ENCODE peak calls at places on chromosomes 16 and 17, in ten cellular contexts. B is tibial nerve; X is ovary; W is effector memory CD4-positive, alpha-beta T cell; N is naive thymus-derived CD4-positive, alpha-beta T cell; J is NT2/D1; F is right lobe of liver; U is aorta; T is suprapubic skin; M is MM.1S. S is an unnamed sample. For H3K4me1, the result is how much of the 10 kb centered on the place peaks cover.

GRCh38 chr16:75114946-75115825 is 1.4 kb downstream of the LDHD start:
- DNase-seq in M (no peak), B (no peak), U (peak), X (no peak), W (no peak), J (no peak), T (no peak), F (peak), N (no peak), S (no peak)

GRCh38 chr17:81200695-81201580 is 21.8 kb downstream of the CEP131 start:
- DNase-seq in X (no peak), N (no peak), J (peak), M (peak), W (no peak), F (no peak), U (peak), B (peak), T (no peak), S (peak)

GRCh38 chr17:44970136-44970737 is 2.1 kb upstream of the C1QL1 start:
- DNase-seq in M (no peak), U (peak), F (no peak), X (peak), T (no peak), W (no peak), N (peak), B (no peak), J (no peak), S (peak)

GRCh38 chr17:48382989-48383388 is 47.0 kb downstream of the SKAP1 start:
- DNase-seq in N (no peak), B (no peak), M (no peak), J (no peak), F (no peak), X (no peak), T (no peak), W (no peak), U (no peak), S (no peak)

GRCh38 chr16:4323845-4324478 is 8.1 kb downstream of the GLIS2 start:
- DNase-seq in X (peak), B (peak), F (no peak), N (no peak), W (no peak), T (no peak), U (peak), J (no peak), M (no peak), S (peak)

GRCh38 chr17:66299721-66300120 is 2.7 kb upstream of the PRKCA start:
- DNase-seq in F (no peak), W (no peak), T (no peak), B (no peak), N (no peak), J (no peak), U (no peak), X (no peak), M (no peak), S (no peak)

GRCh38 chr17:5234645-5235576 is at the start of gene SCIMP:
- DNase-seq in J (no peak), W (no peak), B (peak), T (no peak), X (no peak), U (peak), N (no peak), F (peak), M (no peak), S (no peak)

GRCh38 chr16:9128346-9129342 is 37.2 kb downstream of the HAPSTR1 start:
- DNase-seq in X (no peak), W (no peak), T (peak), J (no peak), M (no peak), U (no peak), B (no peak), N (no peak), F (no peak), S (no peak)

GRCh38 chr17:32520737-32521399 is 34.1 kb downstream of the CDK5R1 start:
- DNase-seq in F (no peak), J (no peak), W (no peak), X (no peak), B (no peak), T (peak), N (no peak), U (no peak), M (no peak), S (no peak)

GRCh38 chr17:41654134-41654907 is 29.9 kb upstream of the KRT17 start:
- DNase-seq in W (no peak), J (no peak), U (no peak), B (no peak), N (no peak), F (no peak), T (no peak), X (no peak), M (no peak), S (no peak)

GRCh38 chr17:61389670-61390478 is 9.8 kb upstream of the TBX2 start:
- DNase-seq in M (peak), B (peak), W (no peak), T (no peak), J (no peak), N (peak), X (peak), U (peak), F (no peak), S (no peak)

GRCh38 chr16:11691235-11691634 is 23.0 kb downstream of the SNN start:
- DNase-seq in M (no peak), J (no peak), W (no peak), F (no peak), T (no peak), N (no peak), B (no peak), X (no peak), U (no peak), S (no peak)

GRCh38 chr17:78258323-78259229 is 27.1 kb downstream of the TMEM235 start:
- DNase-seq in J (no peak), B (no peak), U (peak), N (peak), T (no peak), W (no peak), F (no peak), M (peak), X (no peak), S (peak)

GRCh38 chr17:78600181-78600651 is 23.0 kb upstream of the DNAH17 start:
- DNase-seq in X (no peak), M (no peak), B (no peak), U (no peak), W (no peak), F (peak), N (no peak), T (no peak), J (no peak), S (no peak)

GRCh38 chr17:28567604-28568003 is 3.7 kb downstream of the PIGS start:
- DNase-seq in W (no peak), B (no peak), N (no peak), X (no peak), J (no peak), F (no peak), T (no peak), M (no peak), U (no peak), S (no peak)

GRCh38 chr16:82792704-82793103 is 165.9 kb downstream of the CDH13 start:
- DNase-seq in J (no peak), M (no peak), U (no peak), B (no peak), N (no peak), F (no peak), X (no peak), W (no peak), T (no peak), S (no peak)

DNA sequence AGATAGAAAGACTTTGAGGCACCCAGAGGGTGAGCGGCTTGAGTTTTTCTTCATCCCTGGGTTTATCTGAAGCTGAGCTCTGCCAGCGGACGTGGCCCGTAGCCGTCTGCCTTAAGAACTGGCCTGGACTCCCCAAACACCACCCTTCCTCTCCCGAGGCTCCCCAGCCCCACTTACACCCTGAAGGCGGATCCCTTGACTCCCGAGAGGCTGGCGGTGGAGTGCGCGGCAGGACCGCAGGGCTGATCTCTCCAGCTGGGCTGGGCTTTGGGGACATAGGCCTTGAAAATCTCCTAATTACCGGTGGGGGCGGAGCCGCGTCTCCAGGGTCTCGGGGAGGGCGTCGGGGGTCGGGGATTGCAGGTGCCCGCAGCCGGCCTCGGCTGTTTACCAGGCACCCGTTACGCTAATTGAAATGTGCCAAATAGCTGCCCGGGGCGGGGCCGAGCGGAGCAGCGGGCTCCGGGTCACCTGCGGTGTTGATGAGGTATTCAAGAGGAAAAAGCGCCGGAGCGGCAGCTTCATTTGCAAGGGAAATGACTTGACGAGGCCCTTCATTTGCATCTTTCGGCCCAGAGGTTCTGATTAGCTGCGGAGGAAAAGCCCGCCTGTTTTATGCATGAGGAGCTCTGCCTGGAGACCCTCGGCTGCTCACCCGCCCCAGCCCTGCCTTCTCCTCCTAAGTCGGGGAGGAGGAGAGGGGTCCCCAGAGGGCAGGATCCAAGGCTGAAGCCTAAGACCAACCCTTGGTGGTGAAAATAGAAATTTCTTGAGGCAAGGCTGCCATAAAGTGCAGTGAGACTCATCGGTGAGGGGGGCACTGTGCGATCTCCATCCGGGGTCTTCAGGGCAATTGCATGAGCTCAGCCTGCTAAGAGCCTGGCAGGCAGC is 100.7 kb downstream of the MGAT5B start:
- DNase-seq in B (no peak), W (peak), M (peak), F (no peak), U (no peak), N (peak), J (peak), T (no peak), X (no peak), S (peak)
- H3K4me1 ChIP-seq in B (under half), W (under half), M (under half), F (under half), U (under half), N (under half), J (under half), T (under half), X (under half), S (under half)

DNA sequence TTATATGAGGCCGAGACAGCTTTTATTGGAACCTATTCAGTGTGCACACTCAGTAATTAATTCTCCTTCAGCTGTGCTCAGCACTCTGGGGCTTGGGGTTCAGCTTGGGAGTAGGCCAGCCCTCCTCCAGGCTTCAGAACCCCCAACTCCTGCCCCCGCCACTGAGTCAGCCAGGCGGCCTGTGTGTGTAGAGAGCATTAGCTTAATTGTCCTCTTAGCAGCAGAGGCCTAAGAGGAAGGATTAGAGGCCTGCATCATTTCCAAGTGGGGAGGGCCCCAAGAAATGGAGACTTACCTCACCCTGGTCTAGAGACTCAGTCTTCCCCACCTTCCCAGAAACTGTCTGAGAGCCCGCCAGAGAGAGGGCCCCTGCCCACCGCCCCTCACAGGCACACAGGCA is 772 bp downstream of the PRSS53 start:
- DNase-seq in U (no peak), F (no peak), N (no peak), X (no peak), M (no peak), J (no peak), W (no peak), T (no peak), B (no peak), S (no peak)
- H3K4me1 ChIP-seq in U (under half), F (under half), N (under half), X (under half), M (under half), J (under half), W (under half), T (under half), B (under half), S (under half)

DNA sequence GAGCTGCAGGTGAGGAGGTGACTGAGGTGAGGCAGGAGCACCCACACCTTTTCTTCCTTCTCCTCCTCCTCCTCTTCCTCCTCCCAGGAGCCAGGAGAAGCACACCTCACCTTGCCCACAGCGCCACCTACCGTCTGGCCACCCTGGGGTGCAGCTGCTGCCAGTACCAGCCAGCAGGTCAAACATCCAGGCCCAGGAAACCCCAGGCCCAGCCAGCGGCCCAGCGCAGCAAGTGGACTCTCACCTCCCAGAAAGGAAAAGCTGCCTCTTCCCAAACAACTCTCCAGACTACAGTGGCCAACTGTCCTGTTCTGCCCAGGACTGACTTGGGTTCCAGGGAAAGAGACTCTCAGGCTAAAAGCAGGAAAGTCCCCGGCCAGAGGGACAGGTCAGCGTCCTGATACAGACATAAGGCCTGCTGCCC is 22.7 kb downstream of the PEMT start:
- DNase-seq in J (peak), W (peak), T (no peak), F (peak), U (peak), X (peak), N (peak), B (peak), M (peak), S (peak)
- H3K4me1 ChIP-seq in J (under half), W (under half), T (half or more), F (under half), U (under half), X (half or more), N (under half), B (under half), M (under half), S (half or more)

DNA sequence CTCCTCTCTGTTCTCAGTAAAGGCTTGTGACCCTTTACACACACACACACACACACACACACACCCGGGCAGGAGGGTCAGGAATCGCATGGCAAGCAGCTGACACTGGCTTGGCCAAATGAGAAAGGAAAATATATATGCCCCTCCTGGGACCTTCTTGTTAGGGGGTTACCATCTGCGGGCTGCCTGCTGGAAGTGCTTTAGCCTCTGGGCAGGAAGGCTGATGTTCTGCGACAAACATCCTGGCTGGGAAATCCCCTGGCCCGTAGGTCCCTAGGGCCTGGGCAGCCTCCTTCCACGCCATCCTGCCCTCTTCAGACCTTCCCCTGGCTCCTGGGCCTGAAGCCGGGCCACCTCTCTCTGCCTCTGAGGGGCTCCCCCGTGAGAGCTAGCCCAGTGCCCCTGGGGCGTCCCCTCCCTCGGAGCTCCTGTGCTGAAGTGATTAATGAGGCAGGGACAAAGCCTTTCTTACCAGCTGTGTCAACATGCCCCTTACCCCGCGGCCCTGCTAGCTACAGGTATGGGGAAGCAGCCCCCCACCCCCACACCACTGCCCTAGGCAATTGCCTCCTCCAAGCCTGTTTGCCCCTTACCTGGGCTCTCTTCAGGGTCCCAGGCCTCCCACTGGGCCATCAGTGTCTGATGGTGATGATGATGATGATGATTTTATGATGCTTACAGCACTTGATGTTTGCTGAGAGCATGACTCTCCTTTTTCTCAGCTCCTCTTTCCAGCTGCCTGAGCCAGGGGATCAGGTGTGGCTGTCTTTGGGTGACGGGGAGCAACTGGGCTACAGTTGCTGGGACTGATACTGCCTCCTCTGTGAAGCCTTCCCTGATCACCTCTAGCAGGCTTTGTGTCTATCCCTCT is 32.8 kb upstream of the ETV4 start:
- DNase-seq in U (peak), M (peak), T (no peak), X (no peak), J (no peak), F (no peak), N (peak), W (peak), B (no peak), S (no peak)
- H3K4me1 ChIP-seq in U (under half), M (under half), T (under half), X (under half), J (under half), F (under half), N (under half), W (under half), B (under half), S (under half)

GRCh38 chr17:17714261-17714866 is 33.1 kb downstream of the RAI1 start:
- DNase-seq in B (no peak), X (no peak), N (no peak), M (no peak), W (no peak), J (no peak), U (no peak), F (no peak), T (no peak), S (no peak)

GRCh38 chr17:17710728-17711541 is 29.7 kb downstream of the RAI1 start:
- DNase-seq in B (no peak), W (no peak), X (peak), N (no peak), J (peak), M (no peak), U (peak), T (no peak), F (no peak), S (no peak)

GRCh38 chr17:17711708-17712141 is 30.5 kb downstream of the RAI1 start:
- DNase-seq in U (no peak), M (no peak), F (no peak), X (no peak), N (no peak), W (no peak), B (no peak), T (no peak), J (no peak), S (peak)

GRCh38 chr17:17713839-17714238 is 32.6 kb downstream of the RAI1 start:
- DNase-seq in W (no peak), U (peak), F (no peak), X (no peak), J (no peak), B (no peak), M (no peak), N (no peak), T (no peak), S (peak)

GRCh38 chr17:17712268-17712924 is 31.1 kb downstream of the RAI1 start:
- DNase-seq in N (no peak), J (no peak), W (no peak), B (no peak), F (no peak), M (no peak), U (no peak), T (no peak), X (no peak), S (no peak)
- H3K4me1 ChIP-seq in N (under half), J (under half), W (under half), B (under half), F (under half), M (under half), U (under half), T (under half), X (under half), S (under half)

GRCh38 chr17:36932383-36933173 is 4.7 kb upstream of the LHX1 start:
- DNase-seq in J (no peak), N (no peak), W (no peak), T (no peak), U (no peak), B (no peak), X (no peak), M (no peak), F (no peak), S (no peak)

GRCh38 chr17:36931096-36931696 is 6.1 kb upstream of the LHX1 start:
- DNase-seq in F (no peak), M (no peak), B (no peak), W (no peak), U (no peak), N (no peak), T (no peak), J (no peak), X (no peak), S (no peak)

GRCh38 chr17:36930501-36930900 is 6.8 kb upstream of the LHX1 start:
- DNase-seq in M (no peak), U (no peak), X (no peak), B (no peak), T (no peak), F (no peak), N (no peak), W (no peak), J (no peak), S (no peak)

GRCh38 chr17:36933174-36934143 is 3.8 kb upstream of the LHX1 start:
- DNase-seq in W (no peak), N (no peak), U (no peak), M (no peak), B (no peak), F (no peak), T (no peak), X (no peak), J (no peak), S (no peak)

DNA sequence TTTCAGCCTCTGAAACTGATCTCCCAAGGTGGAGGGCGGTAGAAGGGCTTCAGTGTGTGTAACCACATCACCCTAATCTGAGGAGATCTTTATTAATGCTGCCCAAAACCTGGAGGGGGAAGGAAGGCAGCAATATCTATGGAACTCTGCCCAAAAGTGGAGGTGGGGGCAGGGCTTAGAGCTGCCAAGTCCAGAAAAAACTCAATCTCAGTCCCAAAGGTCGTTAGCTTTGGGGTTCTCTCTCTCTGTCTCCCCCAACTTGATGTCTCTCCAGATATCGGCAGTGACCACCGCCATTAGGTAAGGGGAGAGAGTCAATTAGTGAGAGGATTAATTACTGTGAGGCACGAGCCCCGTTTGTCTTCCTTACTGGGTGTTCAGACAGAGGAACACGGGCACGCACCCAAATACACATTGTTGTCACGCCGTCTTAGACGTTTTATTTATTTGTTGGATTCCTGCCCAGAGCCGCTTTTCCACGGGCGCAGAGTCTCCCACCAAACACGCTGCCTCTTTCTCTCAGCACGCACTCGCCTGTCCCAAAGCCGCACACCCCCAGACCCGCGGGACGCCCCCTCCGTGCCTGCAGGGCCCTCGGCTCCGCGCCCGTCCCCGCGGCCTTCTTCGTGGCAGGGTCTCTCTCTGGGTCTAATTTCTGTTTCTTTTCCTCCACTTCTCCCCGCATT is 5.4 kb upstream of the LHX1 start:
- DNase-seq in X (no peak), M (no peak), B (no peak), U (no peak), W (no peak), T (no peak), J (no peak), F (no peak), N (no peak), S (no peak)
- H3K4me1 ChIP-seq in X (under half), M (under half), B (under half), U (under half), W (half or more), T (half or more), J (under half), F (under half), N (half or more), S (under half)